ENCODE peak calls at places on chromosome 18, in five cellular contexts. F, K, H, S and X are unnamed samples.

GRCh38 chr18:3688682-3689081 is 238.7 kb downstream of the TGIF1 start:
- DNase-seq in K (no peak), S (no peak), H (no peak), F (no peak), X (no peak)

GRCh38 chr18:41501848-41502247 is 453.2 kb upstream of the PIK3C3 start:
- DNase-seq in H (no peak), K (no peak), S (no peak), F (no peak), X (no peak)

GRCh38 chr18:77524909-77525308 is 275.3 kb downstream of the GALR1 start:
- DNase-seq in F (no peak), S (no peak), H (no peak), K (no peak), X (no peak)

GRCh38 chr18:74511823-74512222 is 15.7 kb downstream of the CNDP2 start:
- DNase-seq in S (no peak), H (no peak), K (no peak), F (no peak), X (no peak)

GRCh38 chr18:33135951-33136660 is 304.4 kb downstream of the CCDC178 start:
- DNase-seq in S (no peak), F (no peak), K (no peak), H (no peak), X (no peak)

GRCh38 chr18:4704766-4705165 is 249.7 kb upstream of the DLGAP1 start:
- DNase-seq in H (no peak), K (no peak), S (no peak), F (no peak), X (no peak)

GRCh38 chr18:49562481-49563129 is 748 bp downstream of the LIPG start:
- DNase-seq in K (no peak), F (no peak), H (no peak), S (no peak), X (no peak)

GRCh38 chr18:50649821-50650220 is 89.9 kb downstream of the MAPK4 start:
- DNase-seq in S (peak; percentile 60), H (peak; percentile 77), F (peak; percentile 77), K (no peak), X (peak; percentile 41)

GRCh38 chr18:24876266-24876665 is 415.8 kb downstream of the HRH4 start:
- DNase-seq in S (no peak), F (no peak), H (no peak), K (no peak), X (no peak)

GRCh38 chr18:48990497-48991298 is 39.9 kb upstream of the SMAD7 start:
- DNase-seq in H (no peak), S (no peak), F (no peak), K (no peak), X (no peak)

GRCh38 chr18:48602759-48603390 is 64.0 kb downstream of the CTIF start:
- DNase-seq in H (no peak), S (no peak), F (no peak), K (no peak), X (no peak)

GRCh38 chr18:48709371-48709770 is 170.5 kb downstream of the CTIF start:
- DNase-seq in H (no peak), K (no peak), S (no peak), F (peak; percentile 69), X (no peak)

GRCh38 chr18:78774741-78775141 is 204.9 kb upstream of the SALL3 start:
- DNase-seq in H (no peak), F (no peak), S (no peak), K (no peak), X (no peak)

GRCh38 chr18:23640023-23640422 is 22.7 kb downstream of the ANKRD29 start:
- DNase-seq in S (no peak), K (no peak), F (no peak), H (no peak), X (no peak)

GRCh38 chr18:10371165-10371564 is 83.3 kb upstream of the APCDD1 start:
- DNase-seq in H (no peak), F (no peak), S (no peak), K (no peak), X (no peak)

GRCh38 chr18:3709166-3709565 is 259.2 kb downstream of the TGIF1 start:
- DNase-seq in F (no peak), S (no peak), H (no peak), K (no peak), X (no peak)

GRCh38 chr18:49812321-49813070 is 837 bp downstream of the ACAA2 start:
- DNase-seq in F (no peak), K (no peak), S (no peak), H (no peak), X (no peak)

GRCh38 chr18:3584266-3584665 is 134.3 kb downstream of the TGIF1 start:
- DNase-seq in H (no peak), S (no peak), F (no peak), K (no peak), X (no peak)

GRCh38 chr18:54148151-54148550 is 76.3 kb downstream of the MBD2 start:
- DNase-seq in K (no peak), H (no peak), F (no peak), S (no peak), X (no peak)

GRCh38 chr18:4024702-4025101 is 430.4 kb downstream of the DLGAP1 start:
- DNase-seq in H (no peak), S (no peak), K (no peak), F (no peak), X (no peak)

GRCh38 chr18:62634471-62634870 is 80.9 kb upstream of the PHLPP1 start:
- DNase-seq in S (no peak), K (no peak), H (no peak), F (no peak), X (no peak)

GRCh38 chr18:57780318-57781127 is 22.6 kb downstream of the ATP8B1 start:
- DNase-seq in K (no peak), S (no peak), F (no peak), H (peak; percentile 37), X (no peak)

GRCh38 chr18:59547691-59548182 is 149.5 kb downstream of the CCBE1 start:
- DNase-seq in K (no peak), F (no peak), S (no peak), H (no peak), X (no peak)

GRCh38 chr18:7958081-7958896 is 391.2 kb downstream of the PTPRM start:
- DNase-seq in K (no peak), H (no peak), F (no peak), S (no peak), X (no peak)

DNA sequence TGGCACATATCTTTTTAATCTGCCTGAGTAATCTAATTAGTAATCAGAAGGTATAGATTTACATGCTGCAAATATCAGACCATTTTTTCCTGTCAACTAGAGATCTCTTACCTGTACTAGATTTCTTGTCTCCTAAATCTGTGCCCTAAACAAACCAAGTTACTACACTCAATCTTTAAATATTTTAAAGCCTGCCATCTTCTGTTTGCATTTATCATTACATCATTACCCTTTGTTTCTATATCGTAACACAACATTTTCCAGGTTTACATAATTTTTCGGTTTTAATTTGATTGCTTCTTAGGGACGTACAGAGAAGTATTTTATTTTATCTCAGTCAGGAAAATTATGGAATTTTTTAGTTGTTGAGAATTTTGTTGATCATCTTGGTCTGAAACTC is 25.7 kb downstream of the PSMA8 start:
- DNase-seq in F (no peak), S (no peak), K (no peak), H (no peak), X (no peak)
- TF ChIP-seq CTCF in F (peak; percentile 29), S (no peak), K (peak; percentile 45), H (no peak), X (no peak)

GRCh38 chr18:27363918-27364317 is 178.8 kb upstream of the CHST9 start:
- DNase-seq in H (no peak), K (no peak), S (no peak), F (no peak), X (no peak)
- TF ChIP-seq CTCF in H (no peak), K (no peak), S (no peak), F (peak; percentile 41), X (no peak)

DNA sequence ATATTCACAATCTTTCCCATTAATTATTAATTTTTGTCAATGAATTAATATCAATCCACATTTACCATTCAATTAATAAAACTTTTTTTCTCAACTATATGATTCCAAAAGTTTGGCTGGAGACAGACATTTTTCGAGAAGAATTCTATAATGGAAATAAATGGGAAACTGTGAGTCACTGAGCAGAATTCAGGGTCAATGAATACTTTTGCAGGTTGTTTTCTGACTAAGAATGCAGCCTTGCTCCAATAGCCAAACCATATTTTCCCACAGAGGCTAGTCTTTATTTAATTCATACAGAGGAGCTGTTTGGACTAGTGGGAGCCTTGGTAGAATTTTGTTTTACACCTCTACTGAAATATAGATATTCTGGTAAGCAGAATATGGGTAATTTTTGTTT is 82.3 kb downstream of the ARHGAP28 start:
- DNase-seq in K (no peak), F (no peak), S (no peak), H (no peak), X (no peak)
- TF ChIP-seq CTCF in K (no peak), F (no peak), S (no peak), H (no peak), X (no peak)

DNA sequence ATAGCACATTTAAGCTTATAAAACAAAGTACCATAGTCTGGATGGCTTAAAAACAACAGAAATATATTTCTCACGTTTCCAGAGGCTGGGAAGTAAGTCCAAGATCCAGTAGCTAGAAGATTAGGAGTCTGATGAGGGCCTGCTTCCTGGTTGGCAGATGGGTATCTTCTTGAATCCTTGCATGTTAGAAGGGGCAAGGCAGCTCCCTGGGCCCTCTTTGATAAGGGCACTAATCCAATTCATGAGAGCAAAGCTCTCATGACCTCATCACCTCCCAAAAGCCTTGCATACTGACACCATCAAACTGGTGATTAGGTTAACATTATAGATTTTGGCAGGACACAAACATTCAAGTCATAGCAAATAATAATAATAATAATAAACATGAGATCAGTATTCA is 146.4 kb downstream of the CCDC102B start:
- DNase-seq in K (no peak), F (no peak), H (no peak), S (no peak), X (no peak)
- TF ChIP-seq CTCF in K (no peak), F (no peak), H (no peak), S (no peak), X (no peak)

DNA sequence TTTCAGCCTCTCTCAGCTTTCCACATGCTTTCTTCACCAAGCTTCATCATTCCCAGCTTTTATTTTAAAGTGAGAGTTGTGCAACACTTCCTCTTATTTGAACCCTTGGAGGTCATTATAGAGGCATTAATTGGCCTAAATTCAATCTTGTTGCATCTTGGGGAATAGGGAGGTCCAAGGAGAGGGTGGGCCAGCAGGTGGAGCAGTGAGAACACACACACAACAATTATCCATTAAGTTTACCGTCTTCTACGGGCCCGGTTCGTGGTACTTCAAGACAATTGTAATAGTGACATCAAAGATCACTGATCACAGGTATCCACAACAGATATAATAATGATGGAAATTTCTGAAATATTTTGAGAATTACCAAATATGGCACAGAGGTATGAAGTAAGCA is 457.2 kb upstream of the SMIM21 start:
- DNase-seq in H (no peak), F (no peak), K (no peak), S (no peak), X (no peak)
- TF ChIP-seq CTCF in H (no peak), F (peak; percentile 54), K (no peak), S (no peak), X (no peak)

GRCh38 chr18:13014232-13014631 is 23.1 kb downstream of the CEP192 start:
- DNase-seq in S (no peak), H (no peak), F (no peak), K (no peak), X (no peak)
- TF ChIP-seq CTCF in S (no peak), H (no peak), F (no peak), K (no peak), X (no peak)

GRCh38 chr18:70931942-70932814 is 643.3 kb downstream of the SOCS6 start:
- DNase-seq in K (no peak), H (no peak), F (no peak), S (no peak), X (peak; percentile 9)
- TF ChIP-seq CTCF in K (peak; percentile 65), H (no peak), F (peak; percentile 65), S (no peak), X (peak; percentile 31)

GRCh38 chr18:68991281-68991680 is 193.4 kb downstream of the CCDC102B start:
- DNase-seq in H (no peak), K (no peak), F (no peak), S (no peak), X (no peak)
- TF ChIP-seq CTCF in H (no peak), K (no peak), F (no peak), S (no peak), X (no peak)